ENCODE peak calls at places on chromosomes 12 and 14, in nine cellular contexts. G is sigmoid colon, B is lung, C is NCI-H748 treated with DMSO at 0.1 percent for 48 hours, F is aorta, W is substantia nigra, H is GM12891, X is frontal cortex, Z is GOT3. A is an unnamed sample.
A peak's percentile ranks its signal among the peaks of the same experiment; 100 is the strongest.

GRCh38 chr12:117120787-117121186 is 21.6 kb upstream of the TESC start:
- DNase-seq in G (no peak), B (no peak), C (no peak), F (no peak), W (no peak), H (no peak), X (no peak), Z (no peak), A (no peak)

GRCh38 chr12:130775953-130776856 is 60.1 kb upstream of the RIMBP2 start:
- DNase-seq in G (no peak), B (peak; percentile 39), C (no peak), F (peak; percentile 73), W (no peak), H (no peak), X (peak; percentile 40), Z (peak; percentile 26), A (peak; percentile 73)

GRCh38 chr12:57214398-57214781 is 2.2 kb upstream of the NXPH4 start:
- DNase-seq in G (no peak), B (peak; percentile 61), C (peak; percentile 80), F (no peak), W (no peak), H (peak; percentile 69), X (peak; percentile 65), Z (no peak), A (no peak)

GRCh38 chr12:32365473-32366064 is 33.8 kb upstream of the FGD4 start:
- DNase-seq in G (no peak), B (peak; percentile 56), C (peak; percentile 45), F (no peak), W (peak; percentile 2), H (peak; percentile 6), X (no peak), Z (no peak), A (no peak)

GRCh38 chr12:6554990-6555691 is 701 bp downstream of the IFFO1 start:
- DNase-seq in G (no peak), B (no peak), C (no peak), F (peak; percentile 63), W (no peak), H (no peak), X (peak; percentile 56), Z (no peak), A (no peak)

GRCh38 chr12:91952916-91953315 is 192.7 kb downstream of the BTG1 start:
- DNase-seq in G (no peak), B (no peak), C (no peak), F (no peak), W (no peak), H (no peak), X (no peak), Z (no peak), A (no peak)

GRCh38 chr14:33786091-33786825 is 164.6 kb downstream of the EGLN3 start:
- DNase-seq in G (no peak), B (no peak), C (no peak), F (no peak), W (no peak), H (no peak), X (no peak), Z (no peak), A (no peak)

GRCh38 chr14:101022916-101023435 is 119.5 kb upstream of the RTL1 start:
- DNase-seq in G (peak; percentile 43), B (no peak), C (no peak), F (no peak), W (no peak), H (no peak), X (no peak), Z (no peak), A (peak; percentile 15)

GRCh38 chr14:44961151-44961729 is 507 bp downstream of the KLHL28 start:
- DNase-seq in G (peak; percentile 82), B (peak; percentile 59), C (peak; percentile 78), F (peak; percentile 77), W (peak; percentile 26), H (peak; percentile 8), X (peak; percentile 13), Z (no peak), A (peak; percentile 77)

GRCh38 chr12:123045678-123046077 is 65.2 kb downstream of the ARL6IP4 start:
- DNase-seq in G (no peak), B (no peak), C (no peak), F (no peak), W (no peak), H (no peak), X (no peak), Z (no peak), A (no peak)

GRCh38 chr14:32076278-32077080 is 625 bp upstream of the ARHGAP5 start:
- DNase-seq in G (peak; percentile 98), B (peak; percentile 95), C (peak; percentile 96), F (peak; percentile 98), W (peak; percentile 95), H (peak; percentile 48), X (peak; percentile 87), Z (peak; percentile 30), A (peak; percentile 98)

GRCh38 chr12:108317303-108318283 is 21.5 kb downstream of the CMKLR1 start:
- DNase-seq in G (no peak), B (no peak), C (no peak), F (no peak), W (no peak), H (no peak), X (no peak), Z (no peak), A (no peak)

GRCh38 chr14:34137001-34137400 is 186.1 kb upstream of the EGLN3 start:
- DNase-seq in G (no peak), B (no peak), C (peak; percentile 6), F (no peak), W (no peak), H (no peak), X (no peak), Z (no peak), A (no peak)

GRCh38 chr12:15625075-15625474 is 164.1 kb downstream of the EPS8 start:
- DNase-seq in G (no peak), B (no peak), C (no peak), F (no peak), W (no peak), H (no peak), X (no peak), Z (no peak), A (no peak)

GRCh38 chr12:86264451-86265328 is 8.5 kb upstream of the MGAT4C start:
- DNase-seq in G (peak; percentile 56), B (peak; percentile 57), C (peak; percentile 53), F (peak; percentile 27), W (no peak), H (no peak), X (no peak), Z (no peak), A (peak; percentile 49)

GRCh38 chr12:66087365-66087943 is 43.1 kb downstream of the LLPH start:
- DNase-seq in G (peak; percentile 71), B (peak; percentile 36), C (no peak), F (peak; percentile 75), W (peak; percentile 3), H (no peak), X (no peak), Z (no peak), A (peak; percentile 84)

GRCh38 chr14:92507174-92507768 is 6.3 kb upstream of the RIN3 start:
- DNase-seq in G (peak; percentile 69), B (peak; percentile 65), C (peak; percentile 97), F (peak; percentile 52), W (no peak), H (no peak), X (no peak), Z (no peak), A (no peak)

GRCh38 chr14:93531644-93532043 is 100.9 kb downstream of the UNC79 start:
- DNase-seq in G (no peak), B (no peak), C (no peak), F (no peak), W (no peak), H (no peak), X (no peak), Z (no peak), A (no peak)

GRCh38 chr12:106919910-106920544 is 35.7 kb upstream of the TMEM263 start:
- DNase-seq in G (no peak), B (no peak), C (peak; percentile 26), F (no peak), W (no peak), H (no peak), X (no peak), Z (no peak), A (no peak)

GRCh38 chr14:76870146-76870545 is 43.9 kb downstream of the LRRC74A start:
- DNase-seq in G (no peak), B (no peak), C (no peak), F (no peak), W (no peak), H (no peak), X (no peak), Z (no peak), A (no peak)

GRCh38 chr12:90757957-90758356 is 197.0 kb downstream of the CCER1 start:
- DNase-seq in G (no peak), B (no peak), C (no peak), F (no peak), W (no peak), H (no peak), X (no peak), Z (no peak), A (no peak)

GRCh38 chr12:132524405-132524804 is 34.5 kb downstream of the FBRSL1 start:
- DNase-seq in G (no peak), B (no peak), C (no peak), F (no peak), W (peak; percentile 18), H (no peak), X (no peak), Z (no peak), A (no peak)

GRCh38 chr12:40058721-40059190 is 47.1 kb downstream of the SLC2A13 start:
- DNase-seq in G (no peak), B (no peak), C (no peak), F (no peak), W (no peak), H (no peak), X (no peak), Z (no peak), A (no peak)

GRCh38 chr12:59570134-59570533 is 25.7 kb upstream of the SLC16A7 start:
- DNase-seq in G (no peak), B (no peak), C (no peak), F (no peak), W (no peak), H (no peak), X (no peak), Z (no peak), A (no peak)

GRCh38 chr12:89263874-89264273 is 88.4 kb downstream of the DUSP6 start:
- DNase-seq in G (no peak), B (no peak), C (no peak), F (no peak), W (no peak), H (no peak), X (no peak), Z (no peak), A (no peak)

GRCh38 chr14:57189070-57189469 is 79.6 kb downstream of the EXOC5 start:
- DNase-seq in G (no peak), B (no peak), C (peak; percentile 50), F (no peak), W (no peak), H (no peak), X (peak; percentile 5), Z (no peak), A (no peak)

GRCh38 chr12:130744274-130744673 is 28.2 kb upstream of the RIMBP2 start:
- DNase-seq in G (peak; percentile 20), B (no peak), C (no peak), F (no peak), W (no peak), H (no peak), X (no peak), Z (no peak), A (no peak)

GRCh38 chr14:95096476-95096875 is 60.9 kb downstream of the DICER1 start:
- DNase-seq in G (no peak), B (no peak), C (no peak), F (no peak), W (no peak), H (no peak), X (no peak), Z (no peak), A (no peak)

GRCh38 chr14:35403085-35403396 is 1.5 kb downstream of the NFKBIA start:
- DNase-seq in G (peak; percentile 80), B (no peak), C (no peak), F (peak; percentile 54), W (peak; percentile 19), H (no peak), X (no peak), Z (no peak), A (no peak)

GRCh38 chr12:131357920-131358319 is 353.0 kb upstream of the SFSWAP start:
- DNase-seq in G (no peak), B (no peak), C (no peak), F (no peak), W (no peak), H (no peak), X (no peak), Z (no peak), A (no peak)

GRCh38 chr12:91332305-91332704 is 149.7 kb upstream of the DCN start:
- DNase-seq in G (no peak), B (no peak), C (no peak), F (no peak), W (no peak), H (no peak), X (no peak), Z (no peak), A (no peak)